ENCODE peak calls at places on chromosome X, in nine cellular contexts. S is CD8-positive, alpha-beta memory T cell; B is aorta; H is lung; X is upper lobe of left lung; F is Caco-2; N is adrenal gland; A is left ventricle myocardium inferior; O is kidney. U is an unnamed sample. For H3K4me1, the result is how much of the 10 kb centered on the place peaks cover.

GRCh38 chrX:17295788-17296187 is 79.2 kb upstream of the NHS start:
- DNase-seq in H (no peak), S (no peak), F (no peak), O (no peak), N (no peak), B (no peak), A (no peak), X (no peak), U (no peak)

GRCh38 chrX:41923925-41924693 is 755 bp upstream of the CASK start:
- DNase-seq in S (no peak), N (peak), O (no peak), F (peak), X (peak), A (no peak), H (no peak), B (no peak), U (peak)

GRCh38 chrX:22650691-22651090 is 349.1 kb upstream of the DDX53 start:
- DNase-seq in O (no peak), N (no peak), X (no peak), A (peak), H (no peak), S (no peak), F (no peak), B (no peak), U (no peak)

GRCh38 chrX:41666251-41666650 is 22.5 kb upstream of the GPR34 start:
- DNase-seq in H (no peak), B (no peak), O (no peak), X (no peak), F (no peak), N (no peak), S (no peak), A (no peak), U (no peak)

GRCh38 chrX:104803219-104803618 is 237.2 kb downstream of the IL1RAPL2 start:
- DNase-seq in S (no peak), O (no peak), B (no peak), F (no peak), A (no peak), H (no peak), X (no peak), N (no peak), U (no peak)

GRCh38 chrX:25519258-25519657 is 503.5 kb upstream of the ARX start:
- DNase-seq in B (no peak), F (no peak), X (no peak), S (no peak), H (no peak), N (no peak), O (no peak), A (no peak), U (no peak)

GRCh38 chrX:83771664-83772063 is 89.3 kb upstream of the CYLC1 start:
- DNase-seq in O (no peak), A (no peak), X (no peak), H (no peak), B (peak), F (no peak), N (no peak), S (no peak), U (no peak)

GRCh38 chrX:137565318-137565904 is 516 bp upstream of the ZIC3 start:
- DNase-seq in F (no peak), H (no peak), S (no peak), A (no peak), O (no peak), X (no peak), N (no peak), B (no peak), U (no peak)

GRCh38 chrX:14028473-14028872 is 1.2 kb downstream of the GEMIN8 start:
- DNase-seq in B (no peak), O (no peak), N (no peak), S (no peak), F (no peak), H (no peak), A (no peak), X (no peak), U (no peak)

DNA sequence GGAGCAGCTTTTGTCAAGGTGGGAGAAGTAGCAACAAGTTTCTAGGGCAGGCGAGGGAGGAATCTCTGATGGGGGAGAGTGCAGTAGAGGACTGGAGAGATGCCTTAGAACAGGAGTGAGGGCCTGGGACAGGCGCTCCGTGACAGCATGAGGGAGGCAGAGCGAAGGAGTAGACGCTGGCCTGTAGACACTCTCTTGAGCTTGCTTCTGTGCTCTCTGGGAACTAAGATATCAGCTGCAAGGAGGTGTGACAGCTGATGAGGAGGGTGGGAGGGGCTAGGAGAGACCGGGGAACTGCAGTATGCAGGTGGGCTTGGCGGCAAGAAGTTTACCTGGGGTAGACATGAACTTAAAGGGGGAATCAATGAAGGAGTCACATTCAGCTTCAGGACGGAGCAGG is 35.7 kb downstream of the MECP2 start:
- DNase-seq in A (no peak), H (no peak), S (no peak), X (no peak), O (no peak), B (no peak), F (no peak), N (no peak), U (no peak)
- H3K4me1 ChIP-seq in A (half or more), H (under half), S (half or more), X (under half), O (under half), B (under half), F (under half), N (under half), U (under half)

GRCh38 chrX:6735235-6735634 is 200.3 kb upstream of the VCX3A start:
- DNase-seq in S (no peak), F (no peak), O (no peak), N (no peak), H (no peak), A (no peak), B (no peak), X (no peak), U (no peak)

DNA sequence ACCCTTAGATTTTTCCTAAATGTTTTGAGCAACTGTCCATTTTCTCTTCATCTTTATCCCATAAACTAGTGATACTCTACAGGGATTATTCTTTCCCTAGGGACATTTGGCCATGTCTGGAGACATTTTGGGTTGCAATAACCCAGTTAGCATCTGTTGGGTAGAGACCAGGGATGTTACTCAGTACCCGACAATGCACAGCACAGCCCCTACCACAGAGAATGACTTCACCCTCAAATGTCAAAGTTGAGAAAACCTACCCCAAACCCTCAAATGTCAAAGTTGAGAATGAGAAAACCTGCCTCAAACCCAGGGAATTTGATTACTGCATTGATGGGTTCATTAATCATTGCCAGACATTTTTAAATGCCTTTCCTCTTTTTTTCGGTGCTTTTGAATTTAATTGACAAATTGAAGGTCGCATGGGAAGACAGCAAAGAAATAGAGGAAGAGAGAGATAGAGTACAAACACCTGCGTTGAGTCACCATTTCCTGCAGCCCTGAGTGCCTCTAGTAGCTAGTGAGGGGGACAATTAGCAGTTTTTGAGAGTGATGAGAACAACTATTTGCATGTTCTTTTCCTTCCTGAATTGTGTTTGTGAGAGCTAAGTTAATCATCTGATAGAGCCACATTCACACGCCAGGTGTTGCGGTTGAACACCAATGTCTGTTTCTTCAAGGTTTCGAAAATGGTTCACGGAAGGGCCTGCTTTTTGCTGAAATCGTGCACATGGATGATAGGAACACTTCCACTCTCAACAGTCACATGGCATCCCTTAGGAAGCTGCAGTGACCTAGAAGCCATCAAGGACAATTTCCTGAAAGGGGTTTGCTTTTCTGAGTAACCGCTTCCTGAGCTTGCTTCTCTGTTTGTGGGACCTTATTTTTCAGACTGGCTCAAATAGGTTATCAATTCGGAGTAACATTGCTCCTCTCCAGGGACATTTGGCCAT is 203.9 kb upstream of the VCX3A start:
- DNase-seq in O (no peak), H (no peak), N (no peak), X (no peak), B (no peak), S (no peak), F (no peak), A (no peak), U (no peak)
- H3K4me1 ChIP-seq in O (under half), H (under half), N (under half), X (under half), B (under half), S (under half), F (under half), A (under half), U (under half)

GRCh38 chrX:107470971-107471370 is 21.5 kb downstream of the FRMPD3 start:
- DNase-seq in B (no peak), X (no peak), H (no peak), O (no peak), N (no peak), A (no peak), F (no peak), S (no peak), U (no peak)

GRCh38 chrX:107470198-107470597 is 20.7 kb downstream of the FRMPD3 start:
- DNase-seq in F (no peak), B (no peak), H (no peak), N (no peak), A (no peak), O (no peak), S (no peak), X (no peak), U (no peak)

GRCh38 chrX:107467271-107467670 is 17.8 kb downstream of the FRMPD3 start:
- DNase-seq in N (no peak), O (no peak), S (no peak), F (no peak), A (no peak), B (no peak), H (no peak), X (no peak), U (no peak)

GRCh38 chrX:107465932-107466620 is 16.6 kb downstream of the FRMPD3 start:
- DNase-seq in X (no peak), A (no peak), F (no peak), B (no peak), O (no peak), S (peak), N (no peak), H (no peak), U (no peak)
- H3K4me1 ChIP-seq in X (under half), A (under half), F (under half), B (under half), O (under half), S (under half), N (under half), H (under half), U (under half)

GRCh38 chrX:132412208-132412607 is 76.6 kb downstream of the MBNL3 start:
- DNase-seq in O (no peak), N (no peak), B (no peak), S (no peak), A (no peak), X (no peak), F (peak), H (no peak), U (no peak)
- H3K4me1 ChIP-seq in O (under half), N (under half), B (under half), S (under half), A (under half), X (under half), F (under half), H (under half), U (under half)

GRCh38 chrX:107731831-107732502 is 43.6 kb downstream of the TSC22D3 start:
- DNase-seq in O (peak), N (peak), F (no peak), B (peak), X (peak), A (peak), S (no peak), H (peak), U (peak)

GRCh38 chrX:107736781-107737531 is 38.6 kb downstream of the TSC22D3 start:
- DNase-seq in H (no peak), A (no peak), X (no peak), O (no peak), S (no peak), N (peak), B (peak), F (no peak), U (no peak)

GRCh38 chrX:107730991-107731766 is 44.4 kb downstream of the TSC22D3 start:
- DNase-seq in X (no peak), A (no peak), B (no peak), O (no peak), N (no peak), S (no peak), H (no peak), F (no peak), U (no peak)

GRCh38 chrX:107734646-107735045 is 40.9 kb downstream of the TSC22D3 start:
- DNase-seq in X (no peak), B (no peak), A (no peak), O (no peak), H (no peak), S (no peak), N (no peak), F (no peak), U (no peak)

DNA sequence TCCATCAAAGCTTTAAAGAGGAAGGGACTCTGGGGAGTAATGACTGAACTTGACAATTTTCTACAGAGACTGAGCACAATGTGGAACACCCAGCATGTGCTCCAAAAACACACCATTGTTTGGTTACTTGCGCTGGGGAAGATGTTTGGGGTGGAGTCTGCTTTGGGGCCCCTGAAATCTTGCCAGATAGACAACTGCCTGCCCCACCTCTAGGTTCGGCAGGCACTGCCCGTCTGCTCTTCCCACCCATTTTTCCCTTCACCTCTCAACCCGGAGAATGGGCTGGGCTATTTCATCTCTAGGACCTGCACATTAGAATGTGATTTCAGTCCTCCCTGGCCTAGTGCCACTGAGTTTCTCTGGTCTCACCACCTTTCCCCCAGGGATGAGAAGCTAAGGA is 41.9 kb downstream of the TSC22D3 start:
- DNase-seq in B (peak), X (no peak), F (no peak), N (no peak), S (no peak), A (no peak), H (no peak), O (no peak), U (no peak)
- H3K4me1 ChIP-seq in B (under half), X (half or more), F (under half), N (under half), S (under half), A (half or more), H (under half), O (under half), U (under half)

GRCh38 chrX:19836337-19836736 is 51.1 kb downstream of the SH3KBP1 start:
- DNase-seq in B (no peak), X (no peak), A (no peak), O (no peak), F (no peak), S (no peak), N (no peak), H (no peak), U (peak)

GRCh38 chrX:19842542-19842941 is 44.9 kb downstream of the SH3KBP1 start:
- DNase-seq in N (no peak), B (no peak), S (no peak), O (no peak), A (no peak), F (no peak), H (no peak), X (no peak), U (no peak)

GRCh38 chrX:19840899-19841648 is 46.3 kb downstream of the SH3KBP1 start:
- DNase-seq in F (peak), B (no peak), X (no peak), O (no peak), N (no peak), S (peak), A (no peak), H (no peak), U (no peak)

GRCh38 chrX:19839770-19840254 is 47.6 kb downstream of the SH3KBP1 start:
- DNase-seq in F (no peak), O (no peak), N (no peak), A (no peak), X (no peak), B (no peak), S (no peak), H (no peak), U (no peak)
- H3K4me1 ChIP-seq in F (under half), O (under half), N (under half), A (under half), X (under half), B (under half), S (under half), H (under half), U (under half)

GRCh38 chrX:39310925-39311324 is 509.7 kb downstream of the MID1IP1 start:
- DNase-seq in N (no peak), O (no peak), S (no peak), H (no peak), B (no peak), A (no peak), F (no peak), X (no peak), U (no peak)
- H3K4me1 ChIP-seq in N (under half), O (under half), S (under half), H (under half), B (under half), A (under half), F (under half), X (under half), U (under half)

GRCh38 chrX:38612281-38612680 is 50.9 kb downstream of the TSPAN7 start:
- DNase-seq in S (no peak), N (no peak), A (no peak), O (no peak), X (no peak), H (no peak), B (no peak), F (no peak), U (no peak)

GRCh38 chrX:38614485-38614884 is 53.1 kb downstream of the TSPAN7 start:
- DNase-seq in A (no peak), X (no peak), B (no peak), H (no peak), O (no peak), N (no peak), S (no peak), F (no peak), U (no peak)

DNA sequence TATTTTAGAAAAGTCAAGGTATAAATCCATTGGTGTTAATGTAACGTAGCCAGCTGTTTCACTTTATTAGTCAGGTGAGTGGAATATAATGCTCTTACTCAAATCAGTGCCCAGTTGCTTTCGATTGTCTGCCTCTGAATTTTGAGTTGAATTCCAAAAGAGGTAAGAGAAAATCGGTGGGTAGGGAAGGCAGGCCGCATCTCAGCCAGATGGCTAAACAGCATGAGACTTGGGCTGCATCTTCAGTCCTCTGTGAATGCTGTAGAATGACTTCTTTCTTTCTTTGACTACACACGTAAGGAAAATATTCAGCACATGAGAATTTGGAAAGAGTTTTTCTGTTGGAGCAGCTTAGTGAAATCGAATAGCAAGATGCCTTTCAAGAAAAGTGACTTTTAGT is 49.5 kb downstream of the TSPAN7 start:
- DNase-seq in N (no peak), X (no peak), A (no peak), O (no peak), F (no peak), B (no peak), H (no peak), S (no peak), U (no peak)
- H3K4me1 ChIP-seq in N (under half), X (under half), A (under half), O (under half), F (under half), B (under half), H (under half), S (under half), U (under half)

DNA sequence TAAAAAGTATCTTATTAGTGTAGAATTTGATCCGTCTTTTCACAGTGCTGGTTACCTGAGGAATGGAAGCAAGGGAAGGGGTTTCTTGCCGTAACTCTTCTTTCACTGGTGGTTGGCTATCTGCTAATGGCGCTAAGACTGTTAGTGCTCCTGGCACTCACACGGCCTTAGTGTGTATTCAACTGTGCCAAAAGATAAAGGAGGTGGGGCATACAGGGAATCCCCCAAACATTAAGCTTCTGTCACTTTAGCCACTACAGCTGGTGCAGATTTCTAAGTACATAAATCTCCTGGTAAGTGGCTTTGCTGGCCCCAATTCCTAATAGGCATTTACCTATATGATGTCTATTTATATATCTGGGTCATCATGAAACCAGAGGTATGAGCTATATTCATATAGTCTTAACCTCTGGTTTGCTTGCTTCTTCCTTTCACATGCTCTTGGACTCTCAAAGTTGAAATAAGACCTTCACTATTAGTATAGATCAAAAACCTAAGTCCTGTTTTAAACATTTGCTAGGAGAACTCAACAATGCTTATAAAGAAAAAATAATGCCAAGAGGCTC is 95.1 kb downstream of the TSPAN7 start:
- DNase-seq in H (no peak), B (no peak), N (no peak), O (no peak), X (no peak), S (no peak), A (no peak), F (no peak), U (no peak)
- H3K4me1 ChIP-seq in H (under half), B (under half), N (under half), O (under half), X (under half), S (under half), A (under half), F (under half), U (under half)

GRCh38 chrX:136204571-136204970 is 46.6 kb downstream of the MAP7D3 start:
- DNase-seq in A (no peak), H (peak), O (no peak), S (no peak), N (peak), B (no peak), X (no peak), F (no peak), U (peak)

GRCh38 chrX:136203438-136203837 is 47.8 kb downstream of the MAP7D3 start:
- DNase-seq in H (no peak), S (no peak), F (no peak), O (no peak), N (no peak), B (no peak), A (no peak), X (no peak), U (no peak)

GRCh38 chrX:136207546-136207945 is 43.7 kb downstream of the MAP7D3 start:
- DNase-seq in X (no peak), H (no peak), A (no peak), F (no peak), S (no peak), O (no peak), B (no peak), N (no peak), U (no peak)

GRCh38 chrX:136206916-136207315 is 44.3 kb downstream of the MAP7D3 start:
- DNase-seq in F (no peak), X (no peak), O (no peak), S (no peak), A (no peak), N (no peak), H (no peak), B (no peak), U (no peak)

GRCh38 chrX:136205882-136206281 is 45.3 kb downstream of the MAP7D3 start:
- DNase-seq in N (no peak), X (no peak), B (no peak), A (no peak), F (no peak), S (no peak), O (no peak), H (no peak), U (no peak)
- H3K4me1 ChIP-seq in N (under half), X (under half), B (under half), A (half or more), F (under half), S (under half), O (under half), H (under half), U (under half)

U was measured in SJSA1.